ENCODE peak calls at places on chromosomes 16 and 17, in four cellular contexts. O is colonic mucosa; M is CD4-positive, alpha-beta T cell; F is tibial nerve. X is an unnamed sample.

GRCh38 chr16:64629622-64630021 is 492.2 kb downstream of the CDH11 start:
- DNase-seq in F (no peak), O (no peak), M (no peak), X (no peak)

GRCh38 chr17:31094600-31095238 is at the start of gene NF1:
- DNase-seq in F (peak), M (peak), O (peak), X (peak)

GRCh38 chr16:31276600-31276999 is 16.8 kb downstream of the ITGAM start:
- DNase-seq in F (no peak), M (no peak), O (no peak), X (no peak)

GRCh38 chr17:76550712-76551615 is 11.1 kb downstream of the PRCD start:
- DNase-seq in F (no peak), O (no peak), M (no peak), X (no peak)

GRCh38 chr17:62911106-62911505 is 54.9 kb upstream of the TANC2 start:
- DNase-seq in F (no peak), O (no peak), M (no peak), X (no peak)

GRCh38 chr16:73753931-73754330 is 542.7 kb upstream of the PSMD7 start:
- DNase-seq in F (no peak), O (no peak), M (no peak), X (no peak)

GRCh38 chr16:11530171-11530940 is 56.4 kb downstream of the LITAF start:
- DNase-seq in O (no peak), F (no peak), M (no peak), X (no peak)

GRCh38 chr17:66992911-66993310 is 28.4 kb downstream of the CACNG4 start:
- DNase-seq in O (no peak), F (no peak), M (no peak), X (no peak)

GRCh38 chr16:30473231-30474061 is 904 bp downstream of the ITGAL start:
- DNase-seq in O (no peak), M (peak), F (no peak), X (peak)

GRCh38 chr16:64440421-64440831 is 681.4 kb downstream of the CDH11 start:
- DNase-seq in M (no peak), O (no peak), F (no peak), X (no peak)

GRCh38 chr17:57986841-57987581 is 1.0 kb downstream of the VEZF1 start:
- DNase-seq in O (peak), M (peak), F (no peak), X (no peak)

GRCh38 chr17:7173687-7174602 is 5.2 kb downstream of the ASGR1 start:
- DNase-seq in F (peak), M (peak), O (peak), X (no peak)

GRCh38 chr17:8946476-8946875 is 19.0 kb downstream of the PIK3R5 start:
- DNase-seq in O (no peak), F (no peak), M (no peak), X (no peak)

GRCh38 chr16:58339452-58339938 is 44.7 kb upstream of the PRSS54 start:
- DNase-seq in M (no peak), O (no peak), F (no peak), X (no peak)

GRCh38 chr17:37479025-37479424 is 10.7 kb upstream of the DUSP14 start:
- DNase-seq in O (no peak), F (no peak), M (no peak), X (no peak)

GRCh38 chr17:40124279-40125141 is 2.7 kb downstream of the MSL1 start:
- DNase-seq in F (no peak), M (no peak), O (peak), X (no peak)

GRCh38 chr17:79781691-79782575 is 4.0 kb downstream of the CBX2 start:
- DNase-seq in O (no peak), F (no peak), M (no peak), X (no peak)

GRCh38 chr17:48954300-48954755 is 9.7 kb upstream of the SNF8 start:
- DNase-seq in O (peak), F (no peak), M (no peak), X (no peak)

GRCh38 chr17:50151937-50152547 is 1.6 kb upstream of the PPP1R9B start:
- DNase-seq in F (peak), M (peak), O (peak), X (no peak)

GRCh38 chr17:81419333-81419885 is 24.2 kb downstream of the BAHCC1 start:
- DNase-seq in O (peak), F (peak), M (no peak), X (no peak)

GRCh38 chr17:63445571-63446217 is 412 bp downstream of the CYB561 start:
- DNase-seq in F (no peak), O (peak), M (peak), X (peak)

GRCh38 chr17:29867643-29868181 is 62.3 kb downstream of the SSH2 start:
- DNase-seq in F (no peak), M (no peak), O (no peak), X (no peak)

GRCh38 chr16:10509534-10510025 is 70.8 kb downstream of the EMP2 start:
- DNase-seq in M (peak), O (peak), F (no peak), X (peak)